ENCODE peak calls at places on chromosomes 16 and 17, in eight cellular contexts. Y is heart right ventricle; K is LoVo; A is T-helper 2 cell; T is right cardiac atrium; C is M059J; G is putamen; U is stimulated activated CD4-positive, alpha-beta T cell treated with anti-CD3 and anti-CD28 coated beads, TNF-alpha, amount 100 ng/mL, for 48 hours. B is an unnamed sample.

GRCh38 chr17:391850-392249 is 39.2 kb upstream of the RPH3AL start:
- DNase-seq in K (no peak), A (no peak), Y (no peak), C (no peak), G (no peak), U (no peak), T (no peak), B (no peak)

GRCh38 chr16:87369117-87369775 is 14.3 kb downstream of the FBXO31 start:
- DNase-seq in Y (no peak), A (no peak), C (no peak), U (no peak), G (no peak), T (no peak), K (no peak), B (no peak)

GRCh38 chr16:78706637-78707036 is 607.2 kb downstream of the WWOX start:
- DNase-seq in Y (no peak), K (no peak), T (no peak), G (no peak), U (no peak), C (no peak), A (no peak), B (no peak)

GRCh38 chr17:79466562-79467350 is 144.1 kb downstream of the RBFOX3 start:
- DNase-seq in T (no peak), A (no peak), G (peak; percentile 55), K (no peak), U (no peak), Y (no peak), C (no peak), B (no peak)

GRCh38 chr16:75109732-75110243 is 6.8 kb downstream of the LDHD start:
- DNase-seq in G (no peak), U (no peak), Y (peak; percentile 77), A (no peak), K (no peak), T (peak; percentile 87), C (peak; percentile 47), B (no peak)

GRCh38 chr16:56828641-56829040 is 36.4 kb upstream of the SLC12A3 start:
- DNase-seq in C (no peak), Y (no peak), U (no peak), A (no peak), T (no peak), G (no peak), K (no peak), B (no peak)

GRCh38 chr17:49471089-49471683 is 23.9 kb upstream of the NGFR start:
- DNase-seq in A (no peak), T (peak; percentile 72), C (no peak), G (peak; percentile 69), Y (peak; percentile 46), U (no peak), K (no peak), B (no peak)

GRCh38 chr16:7372095-7372494 is 39.5 kb downstream of the RBFOX1 start:
- DNase-seq in G (no peak), T (no peak), U (no peak), K (no peak), Y (no peak), C (no peak), A (no peak), B (no peak)

GRCh38 chr16:71479420-71479819 is 9.7 kb downstream of the ZNF19 start:
- DNase-seq in K (no peak), A (no peak), T (no peak), G (no peak), Y (no peak), U (no peak), C (peak; percentile 28), B (no peak)

GRCh38 chr17:71004413-71004812 is 835.1 kb downstream of the KCNJ2 start:
- DNase-seq in A (no peak), K (no peak), U (no peak), C (no peak), G (no peak), T (no peak), Y (no peak), B (no peak)

GRCh38 chr16:72024862-72025382 is 16.4 kb downstream of the DHODH start:
- DNase-seq in Y (no peak), C (no peak), A (no peak), U (no peak), G (no peak), K (no peak), T (no peak), B (no peak)

GRCh38 chr16:8716592-8716991 is 42.2 kb downstream of the ABAT start:
- DNase-seq in Y (no peak), K (no peak), T (no peak), G (no peak), A (no peak), C (peak; percentile 15), U (no peak), B (no peak)

GRCh38 chr16:6897910-6898475 is 434.7 kb upstream of the RBFOX1 start:
- DNase-seq in C (no peak), U (no peak), T (no peak), Y (no peak), G (no peak), A (no peak), K (no peak), B (no peak)

GRCh38 chr16:88591577-88592021 is 21.4 kb downstream of the ZC3H18 start:
- DNase-seq in K (no peak), Y (no peak), T (no peak), G (no peak), C (no peak), U (no peak), A (peak; percentile 38), B (no peak)

GRCh38 chr16:24869033-24869432 is 23.3 kb downstream of the SLC5A11 start:
- DNase-seq in Y (no peak), A (no peak), G (no peak), U (no peak), C (no peak), T (no peak), K (no peak), B (no peak)

GRCh38 chr16:82302007-82302733 is 132.1 kb upstream of the MPHOSPH6 start:
- DNase-seq in C (no peak), Y (peak; percentile 42), G (no peak), A (no peak), K (no peak), U (no peak), T (peak; percentile 66), B (no peak)

GRCh38 chr16:61289141-61289540 is 747.1 kb downstream of the CDH8 start:
- DNase-seq in U (no peak), C (no peak), K (no peak), A (no peak), T (no peak), Y (no peak), G (no peak), B (no peak)

GRCh38 chr17:17157041-17157440 is 49.1 kb downstream of the PLD6 start:
- DNase-seq in U (no peak), A (no peak), G (no peak), C (no peak), Y (no peak), K (no peak), T (no peak), B (no peak)

GRCh38 chr17:61335845-61336655 is 63.6 kb upstream of the TBX2 start:
- DNase-seq in C (no peak), A (no peak), Y (peak; percentile 29), G (no peak), T (peak; percentile 63), U (no peak), K (peak; percentile 73), B (no peak)

GRCh38 chr17:72387487-72387886 is 266.7 kb downstream of the SOX9 start:
- DNase-seq in U (no peak), T (no peak), K (no peak), Y (no peak), A (no peak), G (no peak), C (peak; percentile 93), B (no peak)

GRCh38 chr17:68320311-68320865 is 29.1 kb downstream of the ARSG start:
- DNase-seq in T (no peak), U (no peak), A (no peak), Y (no peak), C (no peak), K (no peak), G (no peak), B (no peak)

GRCh38 chr17:78325076-78325712 is 34.7 kb downstream of the SOCS3 start:
- DNase-seq in T (peak; percentile 87), G (no peak), C (peak; percentile 91), Y (peak; percentile 72), A (no peak), K (no peak), U (no peak), B (no peak)

GRCh38 chr16:66594739-66595138 is 9.8 kb upstream of the CMTM3 start:
- DNase-seq in C (no peak), Y (no peak), T (no peak), U (no peak), K (no peak), A (no peak), G (no peak), B (no peak)

GRCh38 chr17:49848019-49848473 is at the start of gene TAC4:
- DNase-seq in Y (no peak), K (no peak), C (no peak), G (no peak), A (no peak), T (no peak), U (no peak), B (no peak)

GRCh38 chr17:74919440-74920305 is 3.4 kb downstream of the USH1G start:
- DNase-seq in A (no peak), U (no peak), C (peak; percentile 27), T (no peak), Y (no peak), K (no peak), G (no peak), B (no peak)

GRCh38 chr16:85402910-85403692 is 210.0 kb upstream of the GSE1 start:
- DNase-seq in K (no peak), Y (peak; percentile 70), A (no peak), T (peak; percentile 89), C (peak; percentile 59), U (no peak), G (no peak), B (peak; percentile 2)

GRCh38 chr16:17416461-17417221 is 54.1 kb downstream of the XYLT1 start:
- DNase-seq in G (peak; percentile 47), U (no peak), Y (no peak), K (no peak), T (peak; percentile 60), C (peak; percentile 81), A (peak; percentile 18), B (peak; percentile 57)

GRCh38 chr17:31388770-31389672 is 2.5 kb upstream of the RAB11FIP4 start:
- DNase-seq in A (peak; percentile 19), K (no peak), C (peak; percentile 28), U (no peak), T (no peak), Y (peak; percentile 32), G (no peak), B (peak; percentile 46)

GRCh38 chr16:3074860-3075545 is 9.6 kb downstream of the IL32 start:
- DNase-seq in Y (no peak), C (no peak), G (no peak), T (no peak), K (no peak), U (no peak), A (peak; percentile 55), B (peak; percentile 41)

GRCh38 chr17:12041316-12041715 is 20.6 kb downstream of the MAP2K4 start:
- DNase-seq in U (no peak), A (no peak), T (no peak), Y (no peak), C (peak; percentile 83), G (no peak), K (peak; percentile 15), B (no peak)

GRCh38 chr17:76356803-76357456 is 3.2 kb upstream of the PRPSAP1 start:
- DNase-seq in G (no peak), K (no peak), C (no peak), T (no peak), Y (no peak), A (no peak), U (no peak), B (no peak)